ENCODE peak calls at places on chromosomes 2 and 18, in four cellular contexts. I is SK-N-SH, P is HepG2, H is K562. M is an unnamed sample.

GRCh38 chr2:190410171-190410570 is 2.0 kb downstream of the MFSD6 start:
- DNase-seq in I (no peak), H (no peak), P (no peak), M (no peak)

GRCh38 chr18:48264508-48264907 is 144.7 kb downstream of the ZBTB7C start:
- DNase-seq in H (no peak), P (no peak), I (peak), M (no peak)

GRCh38 chr2:105406221-105406620 is 7.4 kb upstream of the FHL2 start:
- DNase-seq in H (peak), P (no peak), I (peak), M (no peak)

GRCh38 chr2:160920791-160921303 is 239.4 kb upstream of the TANK start:
- DNase-seq in I (peak), H (no peak), P (no peak), M (no peak)

GRCh38 chr2:27369471-27370025 is 590 bp downstream of the EIF2B4 start:
- DNase-seq in P (no peak), I (peak), H (no peak), M (no peak)

GRCh38 chr2:188969236-188970032 is 4.7 kb upstream of the COL3A1 start:
- DNase-seq in I (no peak), P (no peak), H (no peak), M (no peak)

GRCh38 chr2:233312874-233313273 is 5.3 kb downstream of the SAG start:
- DNase-seq in H (no peak), I (no peak), P (no peak), M (no peak)

GRCh38 chr2:3476386-3477033 is 42.8 kb downstream of the ADI1 start:
- DNase-seq in P (peak), I (no peak), H (no peak), M (no peak)

GRCh38 chr2:113858764-113859163 is 31.1 kb upstream of the ACTR3 start:
- DNase-seq in P (no peak), H (peak), I (no peak), M (no peak)

GRCh38 chr2:27262379-27263286 is at the start of gene SLC30A3:
- DNase-seq in I (peak), P (no peak), H (peak), M (peak)

GRCh38 chr2:177551989-177552413 is 159.4 kb downstream of the AGPS start:
- DNase-seq in P (no peak), I (peak), H (peak), M (no peak)

GRCh38 chr2:115160523-115161521 is 718.4 kb downstream of the DPP10 start:
- DNase-seq in H (no peak), I (peak), P (peak), M (no peak)

GRCh38 chr18:31041346-31042067 is 1.0 kb downstream of the DSC3 start:
- DNase-seq in P (no peak), I (peak), H (no peak), M (peak)

GRCh38 chr2:162524192-162524591 is 180.3 kb downstream of the GCA start:
- DNase-seq in H (no peak), P (peak), I (no peak), M (no peak)

GRCh38 chr2:34096552-34097171 is 497.6 kb upstream of the FAM98A start:
- DNase-seq in I (peak), H (peak), P (peak), M (no peak)

GRCh38 chr2:232893834-232894233 is 23.8 kb downstream of the SNORC start:
- DNase-seq in I (no peak), P (no peak), H (no peak), M (no peak)

GRCh38 chr2:72289283-72289682 is 141.6 kb upstream of the CYP26B1 start:
- DNase-seq in H (no peak), I (no peak), P (no peak), M (no peak)

GRCh38 chr18:3216987-3217386 is 2.8 kb downstream of the MYOM1 start:
- DNase-seq in P (no peak), H (no peak), I (no peak), M (no peak)

GRCh38 chr18:58231930-58232329 is 187.9 kb downstream of the NEDD4L start:
- DNase-seq in H (peak), I (no peak), P (peak), M (no peak)

GRCh38 chr2:109139844-109140396 is 10.9 kb downstream of the SH3RF3 start:
- DNase-seq in P (no peak), H (no peak), I (no peak), M (no peak)

DNA sequence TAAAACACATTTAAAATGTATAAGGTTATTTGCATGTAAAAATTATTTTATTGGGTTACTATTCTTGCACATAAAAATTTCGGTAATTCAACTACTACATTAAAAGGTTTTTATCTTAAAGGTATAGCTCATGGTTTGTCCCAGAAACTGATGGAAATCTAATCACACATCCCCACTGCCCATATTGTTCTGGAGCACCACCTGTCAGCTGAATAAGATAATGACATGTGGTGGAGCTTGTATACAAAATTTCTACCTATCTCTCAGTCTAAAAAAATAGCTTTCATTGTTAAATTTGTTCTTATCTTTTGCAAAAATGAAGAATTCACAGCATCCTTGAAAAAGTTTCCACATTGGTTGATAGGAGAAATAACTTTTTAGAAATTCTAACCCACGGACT is 18.3 kb downstream of the ERBB4 start:
- DNase-seq in P (peak), H (no peak), I (peak), M (no peak)
- TF ChIP-seq TAF1 in P (no peak), H (no peak), I (no peak), M (no peak)

GRCh38 chr2:140288213-140288612 is 1508.0 kb upstream of the NXPH2 start:
- DNase-seq in H (no peak), P (no peak), I (no peak), M (no peak)
- TF ChIP-seq POLR2AphosphoS5 in H (no peak), P (no peak), I (no peak), M (no peak)

GRCh38 chr2:43105586-43106562 is 120.5 kb downstream of the ZFP36L2 start:
- DNase-seq in P (peak), I (peak), H (peak), M (no peak)
- TF ChIP-seq TAF1 in P (no peak), I (no peak), H (no peak), M (no peak)

DNA sequence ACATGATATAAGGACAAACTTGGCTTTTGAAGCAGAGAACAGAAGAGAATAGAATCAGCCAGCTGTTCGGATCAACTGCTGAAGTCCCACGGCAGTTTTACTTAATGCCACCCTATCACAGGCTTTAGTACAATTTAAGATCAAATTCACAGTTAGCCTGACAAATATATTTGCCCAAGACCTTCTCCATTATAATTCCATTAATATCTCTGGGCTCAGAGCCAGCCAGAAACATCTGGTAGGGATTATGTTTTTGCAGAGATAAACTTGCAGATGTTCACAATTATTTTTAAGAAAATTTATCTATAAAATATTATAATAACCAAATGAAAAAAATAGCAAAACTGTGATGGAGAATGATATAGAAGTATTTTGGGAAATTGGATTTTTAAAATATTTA is 381.3 kb downstream of the RAD51AP2 start:
- DNase-seq in H (no peak), P (no peak), I (peak), M (no peak)
- TF ChIP-seq POLR2AphosphoS5 in H (no peak), P (no peak), I (no peak), M (no peak)

GRCh38 chr2:15158532-15158931 is 402.6 kb downstream of the NBAS start:
- DNase-seq in I (no peak), P (no peak), H (no peak), M (no peak)

GRCh38 chr2:15158117-15158516 is 403.0 kb downstream of the NBAS start:
- DNase-seq in P (no peak), H (no peak), I (no peak), M (no peak)

GRCh38 chr2:15159206-15159605 is 401.9 kb downstream of the NBAS start:
- DNase-seq in P (no peak), H (no peak), I (no peak), M (no peak)

GRCh38 chr2:15154289-15154688 is 406.8 kb downstream of the NBAS start:
- DNase-seq in I (no peak), H (no peak), P (peak), M (no peak)

DNA sequence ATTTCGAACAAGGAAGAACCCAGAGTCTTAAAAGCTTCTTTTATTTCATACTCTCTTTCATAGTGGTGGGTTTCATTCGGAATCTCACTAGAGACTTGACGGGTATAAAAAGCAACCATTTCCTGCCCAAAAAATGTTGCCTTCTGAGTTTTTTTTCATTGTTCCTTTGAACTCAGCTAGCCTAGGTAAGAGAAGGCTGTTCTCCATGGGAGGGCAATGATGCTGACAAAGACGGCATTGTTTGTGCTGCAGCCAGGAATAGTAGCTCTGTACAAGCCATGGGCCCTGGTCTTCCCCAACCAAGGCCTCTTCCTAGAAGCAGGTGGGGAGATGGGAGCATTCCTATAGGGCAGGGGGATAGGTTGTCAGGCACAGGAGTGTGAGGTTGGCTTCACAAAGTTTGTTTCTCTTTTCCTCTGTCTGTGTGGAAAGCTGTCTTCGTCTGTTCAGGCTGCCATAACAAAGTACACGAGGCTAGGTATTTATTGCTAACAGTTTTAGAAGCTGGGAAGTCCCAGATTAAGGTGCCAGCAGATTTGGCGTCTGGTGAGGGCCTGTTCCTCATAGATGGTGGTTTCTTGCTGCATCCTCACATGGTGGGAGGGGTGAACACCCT is 405.1 kb downstream of the NBAS start:
- DNase-seq in I (no peak), P (peak), H (no peak), M (no peak)
- TF ChIP-seq TAF1 in I (no peak), P (no peak), H (no peak), M (no peak)

GRCh38 chr2:10921525-10921924 is 9.8 kb downstream of the KCNF1 start:
- DNase-seq in P (no peak), H (no peak), I (no peak), M (no peak)
- TF ChIP-seq POLR2AphosphoS5 in P (no peak), H (no peak), I (no peak), M (no peak)